ENCODE peak calls at places on chromosomes 6 and 20, in nine cellular contexts. One of them, this sample, is unnamed. For H4K20me1, the result is how much of the 10 kb centered on the place peaks cover.

GRCh38 chr6:128964771-128965170 is 81.8 kb downstream of the LAMA2 start:
- DNase-seq in neural progenitor cell: no peak
- DNase-seq in mammary epithelial cell: no peak
- DNase-seq in HCT116: no peak
- DNase-seq in MM.1S: no peak
- DNase-seq in fibroblast of lung: no peak
- DNase-seq in PC-3: no peak
- DNase-seq in astrocyte: no peak
- DNase-seq in keratinocyte: no peak
- DNase-seq in this sample: no peak

GRCh38 chr6:29847871-29848630 is 20.4 kb downstream of the HLA-G start:
- DNase-seq in neural progenitor cell: peak
- DNase-seq in mammary epithelial cell: peak
- DNase-seq in HCT116: peak
- DNase-seq in MM.1S: peak
- DNase-seq in fibroblast of lung: peak
- DNase-seq in PC-3: peak
- DNase-seq in astrocyte: peak
- DNase-seq in keratinocyte: peak
- DNase-seq in this sample: peak

GRCh38 chr6:20693466-20694063 is 159.3 kb downstream of the CDKAL1 start:
- DNase-seq in neural progenitor cell: no peak
- DNase-seq in mammary epithelial cell: peak
- DNase-seq in HCT116: no peak
- DNase-seq in MM.1S: no peak
- DNase-seq in fibroblast of lung: peak
- DNase-seq in PC-3: peak
- DNase-seq in astrocyte: peak
- DNase-seq in keratinocyte: no peak
- DNase-seq in this sample: peak

GRCh38 chr6:135002229-135002844 is 52.3 kb downstream of the HBS1L start:
- DNase-seq in neural progenitor cell: peak
- DNase-seq in mammary epithelial cell: no peak
- DNase-seq in HCT116: peak
- DNase-seq in MM.1S: peak
- DNase-seq in fibroblast of lung: peak
- DNase-seq in PC-3: peak
- DNase-seq in astrocyte: no peak
- DNase-seq in keratinocyte: no peak
- DNase-seq in this sample: peak

GRCh38 chr6:101110814-101111213 is 229.7 kb upstream of the ASCC3 start:
- DNase-seq in neural progenitor cell: no peak
- DNase-seq in mammary epithelial cell: no peak
- DNase-seq in HCT116: no peak
- DNase-seq in MM.1S: no peak
- DNase-seq in fibroblast of lung: no peak
- DNase-seq in PC-3: no peak
- DNase-seq in astrocyte: no peak
- DNase-seq in keratinocyte: no peak
- DNase-seq in this sample: peak

GRCh38 chr6:79818471-79818870 is 128.9 kb downstream of the ELOVL4 start:
- DNase-seq in neural progenitor cell: no peak
- DNase-seq in mammary epithelial cell: no peak
- DNase-seq in HCT116: no peak
- DNase-seq in MM.1S: no peak
- DNase-seq in fibroblast of lung: no peak
- DNase-seq in PC-3: no peak
- DNase-seq in astrocyte: no peak
- DNase-seq in keratinocyte: no peak
- DNase-seq in this sample: no peak

GRCh38 chr6:26071135-26071534 is 16.1 kb upstream of the HFE start:
- DNase-seq in neural progenitor cell: no peak
- DNase-seq in mammary epithelial cell: no peak
- DNase-seq in HCT116: no peak
- DNase-seq in MM.1S: no peak
- DNase-seq in fibroblast of lung: no peak
- DNase-seq in PC-3: no peak
- DNase-seq in astrocyte: no peak
- DNase-seq in keratinocyte: no peak
- DNase-seq in this sample: peak

GRCh38 chr20:62025832-62026563 is 39.7 kb downstream of the TAF4 start:
- DNase-seq in neural progenitor cell: no peak
- DNase-seq in mammary epithelial cell: no peak
- DNase-seq in HCT116: no peak
- DNase-seq in MM.1S: no peak
- DNase-seq in fibroblast of lung: peak
- DNase-seq in PC-3: no peak
- DNase-seq in astrocyte: peak
- DNase-seq in keratinocyte: no peak
- DNase-seq in this sample: peak

GRCh38 chr20:10982692-10983091 is 308.9 kb upstream of the JAG1 start:
- DNase-seq in neural progenitor cell: no peak
- DNase-seq in mammary epithelial cell: peak
- DNase-seq in HCT116: no peak
- DNase-seq in MM.1S: no peak
- DNase-seq in fibroblast of lung: peak
- DNase-seq in PC-3: peak
- DNase-seq in astrocyte: peak
- DNase-seq in keratinocyte: no peak
- DNase-seq in this sample: peak

GRCh38 chr6:41636803-41637178 is 1.5 kb upstream of the MDFI start:
- DNase-seq in neural progenitor cell: peak
- DNase-seq in mammary epithelial cell: peak
- DNase-seq in HCT116: peak
- DNase-seq in MM.1S: no peak
- DNase-seq in fibroblast of lung: peak
- DNase-seq in PC-3: peak
- DNase-seq in astrocyte: no peak
- DNase-seq in keratinocyte: peak
- DNase-seq in this sample: no peak
- H3K4me3 ChIP-seq in neural progenitor cell: peak
- H3K4me3 ChIP-seq in mammary epithelial cell: peak
- H3K4me3 ChIP-seq in HCT116: peak
- H3K4me3 ChIP-seq in MM.1S: no peak
- H3K4me3 ChIP-seq in fibroblast of lung: no peak
- H3K4me3 ChIP-seq in PC-3: peak
- H3K4me3 ChIP-seq in astrocyte: peak
- H3K4me3 ChIP-seq in keratinocyte: peak
- H3K4me3 ChIP-seq in this sample: no peak

GRCh38 chr6:149334201-149334600 is 16.7 kb downstream of the TAB2 start:
- DNase-seq in neural progenitor cell: no peak
- DNase-seq in mammary epithelial cell: peak
- DNase-seq in HCT116: no peak
- DNase-seq in MM.1S: no peak
- DNase-seq in fibroblast of lung: peak
- DNase-seq in PC-3: peak
- DNase-seq in astrocyte: peak
- DNase-seq in keratinocyte: no peak
- DNase-seq in this sample: peak
- H4K20me1 ChIP-seq in neural progenitor cell: half or more
- H4K20me1 ChIP-seq in mammary epithelial cell: under half
- H4K20me1 ChIP-seq in HCT116: under half
- H4K20me1 ChIP-seq in MM.1S: under half
- H4K20me1 ChIP-seq in fibroblast of lung: under half
- H4K20me1 ChIP-seq in PC-3: under half
- H4K20me1 ChIP-seq in astrocyte: half or more
- H4K20me1 ChIP-seq in keratinocyte: under half
- H4K20me1 ChIP-seq in this sample: under half

GRCh38 chr20:20367681-20368413 is at the start of gene INSM1:
- DNase-seq in neural progenitor cell: peak
- DNase-seq in mammary epithelial cell: no peak
- DNase-seq in HCT116: no peak
- DNase-seq in MM.1S: no peak
- DNase-seq in fibroblast of lung: no peak
- DNase-seq in PC-3: no peak
- DNase-seq in astrocyte: no peak
- DNase-seq in keratinocyte: no peak
- DNase-seq in this sample: no peak
- TF ChIP-seq EZH2 in neural progenitor cell: no peak
- TF ChIP-seq EZH2 in mammary epithelial cell: no peak
- TF ChIP-seq EZH2 in HCT116: no peak
- TF ChIP-seq EZH2 in MM.1S: no peak
- TF ChIP-seq EZH2 in fibroblast of lung: no peak
- TF ChIP-seq EZH2 in PC-3: no peak
- TF ChIP-seq EZH2 in astrocyte: peak
- TF ChIP-seq EZH2 in keratinocyte: no peak
- TF ChIP-seq EZH2 in this sample: peak

GRCh38 chr20:36542516-36543186 is 1.3 kb downstream of the MYL9 start:
- DNase-seq in neural progenitor cell: no peak
- DNase-seq in mammary epithelial cell: no peak
- DNase-seq in HCT116: no peak
- DNase-seq in MM.1S: no peak
- DNase-seq in fibroblast of lung: no peak
- DNase-seq in PC-3: no peak
- DNase-seq in astrocyte: no peak
- DNase-seq in keratinocyte: no peak
- DNase-seq in this sample: no peak

GRCh38 chr20:36540551-36541211 is 638 bp upstream of the MYL9 start:
- DNase-seq in neural progenitor cell: peak
- DNase-seq in mammary epithelial cell: no peak
- DNase-seq in HCT116: no peak
- DNase-seq in MM.1S: no peak
- DNase-seq in fibroblast of lung: no peak
- DNase-seq in PC-3: no peak
- DNase-seq in astrocyte: no peak
- DNase-seq in keratinocyte: no peak
- DNase-seq in this sample: no peak

GRCh38 chr20:36543187-36544133 is 2.1 kb downstream of the MYL9 start:
- DNase-seq in neural progenitor cell: no peak
- DNase-seq in mammary epithelial cell: no peak
- DNase-seq in HCT116: no peak
- DNase-seq in MM.1S: no peak
- DNase-seq in fibroblast of lung: peak
- DNase-seq in PC-3: no peak
- DNase-seq in astrocyte: peak
- DNase-seq in keratinocyte: no peak
- DNase-seq in this sample: peak

GRCh38 chr20:36542019-36542488 is 735 bp downstream of the MYL9 start:
- DNase-seq in neural progenitor cell: peak
- DNase-seq in mammary epithelial cell: no peak
- DNase-seq in HCT116: peak
- DNase-seq in MM.1S: no peak
- DNase-seq in fibroblast of lung: peak
- DNase-seq in PC-3: peak
- DNase-seq in astrocyte: no peak
- DNase-seq in keratinocyte: no peak
- DNase-seq in this sample: peak

DNA sequence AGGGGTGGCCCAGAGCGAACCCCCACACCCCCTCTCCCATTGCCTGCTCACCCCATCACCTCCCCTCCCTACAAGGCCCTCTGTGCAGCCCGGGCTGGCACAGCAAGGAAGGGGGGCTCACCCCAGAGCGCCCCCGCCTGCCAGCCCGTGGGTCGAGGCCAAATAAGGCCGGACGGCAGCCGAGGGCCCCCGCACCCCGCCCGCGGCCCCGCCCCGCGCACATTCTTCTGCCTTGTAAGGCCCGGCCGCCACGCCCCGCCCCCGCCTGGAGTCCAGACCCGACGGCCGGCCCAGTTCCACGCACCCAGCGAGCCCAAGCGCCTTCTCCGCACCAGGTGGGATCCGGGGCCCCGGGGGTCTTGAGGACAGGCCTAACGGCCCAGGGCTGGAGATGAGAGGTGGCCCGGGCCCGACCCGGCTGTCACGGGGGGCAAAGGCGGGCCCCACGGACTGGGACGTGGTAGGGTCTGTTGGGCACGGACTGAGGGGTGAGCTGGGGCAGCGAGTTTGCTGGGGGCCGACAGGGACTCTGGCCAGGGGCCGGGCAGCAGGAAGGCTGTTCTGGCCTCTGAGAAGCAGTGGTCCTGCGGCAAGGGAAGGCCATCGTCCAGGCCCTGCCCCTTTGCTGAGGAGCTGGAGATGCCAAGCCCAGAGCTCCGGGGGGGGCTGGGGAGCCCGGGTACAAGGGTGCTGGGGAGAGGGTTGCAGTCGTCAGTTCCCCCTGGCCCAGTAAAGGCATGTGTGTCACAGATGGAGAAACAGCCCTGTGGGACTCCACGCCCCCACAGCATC is at the start of gene MYL9:
- DNase-seq in neural progenitor cell: peak
- DNase-seq in mammary epithelial cell: no peak
- DNase-seq in HCT116: no peak
- DNase-seq in MM.1S: no peak
- DNase-seq in fibroblast of lung: peak
- DNase-seq in PC-3: peak
- DNase-seq in astrocyte: peak
- DNase-seq in keratinocyte: no peak
- DNase-seq in this sample: peak
- H3K4me3 ChIP-seq in neural progenitor cell: peak
- H3K4me3 ChIP-seq in mammary epithelial cell: no peak
- H3K4me3 ChIP-seq in HCT116: peak
- H3K4me3 ChIP-seq in MM.1S: no peak
- H3K4me3 ChIP-seq in fibroblast of lung: peak
- H3K4me3 ChIP-seq in PC-3: peak
- H3K4me3 ChIP-seq in astrocyte: peak
- H3K4me3 ChIP-seq in keratinocyte: no peak
- H3K4me3 ChIP-seq in this sample: peak

DNA sequence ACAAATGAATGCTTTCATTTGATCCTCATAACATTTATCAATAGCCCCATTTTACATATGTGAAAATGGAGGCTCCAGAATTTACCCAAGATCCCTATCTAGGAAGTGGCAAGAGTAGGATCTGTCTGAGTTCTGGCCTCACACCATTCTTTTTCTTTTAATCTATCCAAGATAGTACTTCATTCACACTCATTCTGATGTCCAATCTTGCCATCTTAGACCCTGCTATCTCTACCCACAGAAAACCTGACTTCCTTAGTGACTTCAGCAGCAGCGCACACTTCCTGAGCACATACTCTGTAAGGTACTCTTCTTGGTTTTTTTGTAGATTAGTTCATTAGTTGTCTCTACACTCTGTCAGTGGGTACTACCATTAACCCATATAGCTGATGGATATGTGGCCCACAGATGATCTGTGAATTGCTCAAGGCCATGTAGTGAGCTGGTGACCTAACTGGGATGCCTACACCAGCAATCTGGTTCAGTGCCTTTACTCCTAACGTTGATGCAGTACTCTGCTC is 36.3 kb downstream of the COX4I2 start:
- DNase-seq in neural progenitor cell: no peak
- DNase-seq in mammary epithelial cell: no peak
- DNase-seq in HCT116: no peak
- DNase-seq in MM.1S: no peak
- DNase-seq in fibroblast of lung: no peak
- DNase-seq in PC-3: peak
- DNase-seq in astrocyte: no peak
- DNase-seq in keratinocyte: no peak
- DNase-seq in this sample: no peak
- H4K20me1 ChIP-seq in neural progenitor cell: under half
- H4K20me1 ChIP-seq in mammary epithelial cell: under half
- H4K20me1 ChIP-seq in HCT116: under half
- H4K20me1 ChIP-seq in MM.1S: under half
- H4K20me1 ChIP-seq in fibroblast of lung: under half
- H4K20me1 ChIP-seq in PC-3: under half
- H4K20me1 ChIP-seq in astrocyte: half or more
- H4K20me1 ChIP-seq in keratinocyte: under half
- H4K20me1 ChIP-seq in this sample: under half

This sample was measured in GM23248.